ENCODE peak calls at places on chromosomes 2 and 18, in ten cellular contexts. A is A549, P is spleen, B is stomach, I is fibroblast of lung, Y is AG04450, T is transverse colon, W is kidney, V is sigmoid colon, H is GM06990. D is an unnamed sample.

GRCh38 chr2:100820346-100821254 is 661 bp downstream of the NPAS2 start:
- DNase-seq in A (no peak), P (no peak), B (peak; percentile 48), I (no peak), Y (no peak), T (peak; percentile 19), W (peak; percentile 67), V (no peak), H (no peak), D (no peak)

GRCh38 chr2:42854207-42854818 is 61.9 kb upstream of the HAAO start:
- DNase-seq in A (no peak), P (peak; percentile 59), B (no peak), I (peak; percentile 88), Y (no peak), T (peak; percentile 27), W (no peak), V (peak; percentile 87), H (no peak), D (no peak)

GRCh38 chr2:99722726-99723125 is 232.9 kb upstream of the REV1 start:
- DNase-seq in A (no peak), P (no peak), B (no peak), I (peak; percentile 49), Y (no peak), T (no peak), W (no peak), V (no peak), H (no peak), D (no peak)

GRCh38 chr2:112674229-112674628 is 28.5 kb downstream of the SLC20A1 start:
- DNase-seq in A (no peak), P (peak; percentile 89), B (peak; percentile 54), I (peak; percentile 39), Y (no peak), T (peak; percentile 49), W (peak; percentile 85), V (peak; percentile 82), H (no peak), D (no peak)

GRCh38 chr2:83282067-83282795 is 1176.8 kb downstream of the SUCLG1 start:
- DNase-seq in A (no peak), P (no peak), B (no peak), I (no peak), Y (no peak), T (no peak), W (no peak), V (no peak), H (no peak), D (no peak)

GRCh38 chr2:167752734-167753133 is 494.7 kb downstream of the STK39 start:
- DNase-seq in A (no peak), P (no peak), B (no peak), I (no peak), Y (no peak), T (no peak), W (no peak), V (no peak), H (no peak), D (no peak)

GRCh38 chr2:217529271-217529670 is 473.5 kb downstream of the TNS1 start:
- DNase-seq in A (no peak), P (no peak), B (no peak), I (no peak), Y (no peak), T (no peak), W (no peak), V (no peak), H (no peak), D (no peak)

GRCh38 chr18:65760457-65760856 is 9.6 kb downstream of the CDH7 start:
- DNase-seq in A (no peak), P (no peak), B (no peak), I (no peak), Y (no peak), T (no peak), W (no peak), V (no peak), H (no peak), D (no peak)

GRCh38 chr2:79083846-79084376 is 3.9 kb downstream of the REG1B start:
- DNase-seq in A (no peak), P (no peak), B (no peak), I (no peak), Y (no peak), T (no peak), W (no peak), V (no peak), H (no peak), D (no peak)

GRCh38 chr2:130972410-130972809 is 120.8 kb downstream of the FAM168B start:
- DNase-seq in A (no peak), P (no peak), B (no peak), I (no peak), Y (no peak), T (no peak), W (no peak), V (no peak), H (no peak), D (no peak)

DNA sequence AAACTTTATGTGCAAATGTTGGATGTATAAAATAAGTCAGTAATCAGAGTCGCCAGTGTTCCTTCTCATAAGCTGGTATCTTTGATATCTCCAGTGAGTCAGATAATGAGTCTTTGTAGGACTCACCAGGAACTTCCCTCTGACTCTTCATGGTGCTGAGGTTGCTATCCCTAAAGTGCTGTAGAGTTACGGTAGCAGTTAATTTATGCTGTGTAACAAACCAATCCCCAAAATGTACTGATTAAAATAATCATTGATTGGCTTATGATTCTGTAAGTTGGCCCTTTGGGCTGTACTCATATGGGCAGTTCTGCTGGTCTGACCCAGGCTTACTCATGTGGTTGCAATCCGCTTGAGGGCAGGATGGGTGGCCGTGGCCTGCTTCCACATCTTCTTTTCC is 43.8 kb downstream of the MAIP1 start:
- DNase-seq in A (no peak), P (no peak), B (no peak), I (no peak), Y (no peak), T (no peak), W (no peak), V (no peak), H (no peak), D (no peak)
- H3K4me3 ChIP-seq in A (no peak overlapping the region), P (no peak overlapping the region), B (no peak overlapping the region), I (no peak overlapping the region), Y (no peak overlapping the region), T (no peak overlapping the region), W (no peak overlapping the region), V (no peak overlapping the region), H (no peak overlapping the region), D (no peak overlapping the region)

GRCh38 chr18:11728247-11728646 is 39.2 kb downstream of the GNAL start:
- DNase-seq in A (no peak), P (no peak), B (no peak), I (peak; percentile 36), Y (no peak), T (no peak), W (no peak), V (no peak), H (no peak), D (peak; percentile 6)
- TF ChIP-seq CTCF in A (peak; percentile 34), P (no peak), B (no peak), I (peak; percentile 27), Y (no peak), T (no peak), W (no peak), V (no peak), H (peak; percentile 27), D (no peak)

GRCh38 chr2:25255745-25256485 is 85.8 kb downstream of the DNMT3A start:
- DNase-seq in A (no peak), P (no peak), B (no peak), I (no peak), Y (no peak), T (no peak), W (no peak), V (no peak), H (no peak), D (no peak)

GRCh38 chr2:25257931-25258771 is 83.6 kb downstream of the DNMT3A start:
- DNase-seq in A (no peak), P (no peak), B (no peak), I (no peak), Y (no peak), T (no peak), W (no peak), V (no peak), H (no peak), D (no peak)

GRCh38 chr2:25257032-25257455 is 84.7 kb downstream of the DNMT3A start:
- DNase-seq in A (no peak), P (no peak), B (no peak), I (peak; percentile 76), Y (peak; percentile 43), T (no peak), W (no peak), V (peak; percentile 80), H (no peak), D (peak; percentile 12)

GRCh38 chr2:25254961-25255360 is 86.6 kb upstream of the POMC start:
- DNase-seq in A (no peak), P (no peak), B (no peak), I (no peak), Y (no peak), T (no peak), W (no peak), V (no peak), H (no peak), D (no peak)

DNA sequence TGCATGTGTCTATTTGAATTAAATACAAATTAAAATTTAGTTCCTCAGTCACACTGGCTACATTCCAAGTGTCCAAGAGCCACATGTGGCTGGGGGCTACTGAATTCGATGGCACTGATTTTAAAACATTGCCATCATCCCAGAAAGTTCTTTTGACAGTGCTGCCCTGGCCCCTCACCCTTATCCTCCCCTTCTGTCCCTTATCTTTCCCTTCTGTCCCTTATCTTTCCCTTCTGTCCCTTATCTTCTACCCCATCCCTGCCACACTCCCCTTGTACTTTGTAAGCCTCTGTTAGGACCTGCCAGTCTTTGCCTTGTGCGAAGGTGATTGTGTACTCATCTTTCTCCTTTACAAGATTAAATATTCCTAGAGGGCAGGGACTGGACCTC is 85.2 kb downstream of the DNMT3A start:
- DNase-seq in A (no peak), P (no peak), B (no peak), I (no peak), Y (no peak), T (no peak), W (no peak), V (no peak), H (no peak), D (no peak)
- H3K4me3 ChIP-seq in A (no peak overlapping the region), P (no peak overlapping the region), B (no peak overlapping the region), I (no peak overlapping the region), Y (no peak overlapping the region), T (no peak overlapping the region), W (no peak overlapping the region), V (no peak overlapping the region), H (no peak overlapping the region), D (no peak overlapping the region)

GRCh38 chr2:10810175-10811161 is 2.1 kb downstream of the PDIA6 start:
- DNase-seq in A (no peak), P (no peak), B (no peak), I (peak; percentile 42), Y (no peak), T (no peak), W (no peak), V (peak; percentile 11), H (peak; percentile 55), D (no peak)

GRCh38 chr2:10814142-10814541 is 1.6 kb upstream of the PDIA6 start:
- DNase-seq in A (no peak), P (peak; percentile 69), B (no peak), I (no peak), Y (no peak), T (no peak), W (no peak), V (peak; percentile 48), H (no peak), D (no peak)

GRCh38 chr2:10813085-10813748 is 632 bp upstream of the PDIA6 start:
- DNase-seq in A (no peak), P (no peak), B (no peak), I (no peak), Y (peak; percentile 4), T (no peak), W (no peak), V (peak; percentile 39), H (no peak), D (no peak)

GRCh38 chr2:10811552-10811951 is 1.0 kb downstream of the PDIA6 start:
- DNase-seq in A (no peak), P (peak; percentile 75), B (no peak), I (no peak), Y (no peak), T (no peak), W (no peak), V (peak; percentile 56), H (peak; percentile 50), D (no peak)

GRCh38 chr2:10812362-10813084 is at the start of gene PDIA6:
- DNase-seq in A (peak; percentile 97), P (peak; percentile 97), B (peak; percentile 98), I (peak; percentile 96), Y (peak; percentile 90), T (peak; percentile 98), W (peak; percentile 99), V (peak; percentile 98), H (peak; percentile 98), D (peak; percentile 83)
- TF ChIP-seq CTCF in A (no peak), P (peak; percentile 46), B (no peak), I (no peak), Y (no peak), T (peak; percentile 25), W (peak; percentile 25), V (no peak), H (no peak), D (no peak)